ENCODE peak calls at places on chromosomes 7 and 10, in five cellular contexts. T is NCI-H2107, V is NCI-H2029, C is body of pancreas, G is PC-9. E is an unnamed sample.

GRCh38 chr10:106557053-106557452 is 607.5 kb downstream of the SORCS1 start:
- DNase-seq in T (no peak), V (no peak), C (no peak), G (no peak), E (no peak)

GRCh38 chr10:123398180-123398591 is 244.0 kb downstream of the BUB3 start:
- DNase-seq in T (no peak), V (no peak), C (no peak), G (no peak), E (no peak)

GRCh38 chr10:116831790-116832189 is 17.5 kb upstream of the ENO4 start:
- DNase-seq in T (no peak), V (no peak), C (no peak), G (no peak), E (no peak)

GRCh38 chr10:11533328-11533781 is 78.1 kb downstream of the USP6NL start:
- DNase-seq in T (no peak), V (no peak), C (no peak), G (no peak), E (peak; percentile 16)

GRCh38 chr7:18461785-18462467 is 33.6 kb upstream of the HDAC9 start:
- DNase-seq in T (no peak), V (no peak), C (no peak), G (no peak), E (no peak)

GRCh38 chr7:5514440-5515035 is 90.9 kb upstream of the TNRC18 start:
- DNase-seq in T (no peak), V (no peak), C (no peak), G (peak; percentile 29), E (no peak)

GRCh38 chr7:99095698-99096097 is 48.2 kb downstream of the SMURF1 start:
- DNase-seq in T (no peak), V (no peak), C (peak; percentile 73), G (no peak), E (no peak)

GRCh38 chr7:12979181-12979580 is 291.7 kb downstream of the ARL4A start:
- DNase-seq in T (no peak), V (no peak), C (no peak), G (no peak), E (peak; percentile 85)

GRCh38 chr7:33998487-33998886 is 93.1 kb downstream of the BMPER start:
- DNase-seq in T (no peak), V (no peak), C (no peak), G (no peak), E (no peak)